ENCODE peak calls at places on chromosomes 13 and 19, in four cellular contexts. Z is NCI-H1048, P is NCI-H460, I is GF-D8. G is an unnamed sample.

GRCh38 chr13:29509999-29510586 is 85.4 kb downstream of the SLC7A1 start:
- DNase-seq in P (no peak), Z (no peak), I (no peak), G (no peak)

GRCh38 chr19:50202962-50203280 is 501 bp upstream of the MYH14 start:
- DNase-seq in P (no peak), Z (no peak), I (no peak), G (no peak)

GRCh38 chr13:40789275-40790231 is at the start of gene SLC25A15:
- DNase-seq in Z (no peak), P (peak), I (peak), G (peak)

GRCh38 chr19:10292789-10293636 is 3.3 kb downstream of the ICAM5 start:
- DNase-seq in P (no peak), Z (no peak), I (no peak), G (no peak)

GRCh38 chr19:38657633-38658222 is 10.3 kb downstream of the ACTN4 start:
- DNase-seq in I (no peak), Z (no peak), P (peak), G (no peak)

GRCh38 chr13:27079421-27079958 is 92.1 kb downstream of the USP12 start:
- DNase-seq in I (peak), Z (no peak), P (no peak), G (no peak)

GRCh38 chr19:3319643-3320353 is 46.6 kb upstream of the NFIC start:
- DNase-seq in Z (no peak), P (no peak), I (no peak), G (no peak)

GRCh38 chr19:6041991-6042421 is 64.1 kb upstream of the RANBP3 start:
- DNase-seq in P (no peak), Z (no peak), I (no peak), G (peak)

GRCh38 chr19:39327990-39328705 is 7.5 kb upstream of the LRFN1 start:
- DNase-seq in Z (peak), P (peak), I (no peak), G (peak)